ENCODE peak calls at places on chromosomes 7 and 10, in eight cellular contexts. J is dorsolateral prefrontal cortex, V is H7, I is colonic mucosa, N is skeletal muscle cell, A is cardiac muscle cell, G is A549, S is tibial artery. Y is an unnamed sample.

GRCh38 chr7:70634610-70635068 is 497.3 kb upstream of the GALNT17 start:
- DNase-seq in J (no peak), V (no peak), I (no peak), N (peak; percentile 89), A (no peak), G (no peak), S (no peak), Y (no peak)

GRCh38 chr10:6055929-6056328 is 6.2 kb downstream of the IL2RA start:
- DNase-seq in J (no peak), V (no peak), I (no peak), N (no peak), A (no peak), G (no peak), S (no peak), Y (no peak)

GRCh38 chr10:94500063-94500462 is 45.5 kb upstream of the HELLS start:
- DNase-seq in J (no peak), V (peak; percentile 6), I (no peak), N (no peak), A (no peak), G (no peak), S (no peak), Y (no peak)

GRCh38 chr7:3588341-3588740 is 287.3 kb downstream of the SDK1 start:
- DNase-seq in J (no peak), V (no peak), I (no peak), N (no peak), A (peak; percentile 70), G (no peak), S (no peak), Y (no peak)

GRCh38 chr10:132070724-132071123 is 5.0 kb downstream of the JAKMIP3 start:
- DNase-seq in J (peak; percentile 25), V (peak; percentile 10), I (no peak), N (no peak), A (no peak), G (no peak), S (no peak), Y (no peak)

GRCh38 chr7:1106063-1106782 is 18.3 kb downstream of the GPER1 start:
- DNase-seq in J (no peak), V (no peak), I (no peak), N (no peak), A (no peak), G (no peak), S (no peak), Y (no peak)

GRCh38 chr7:151700621-151701185 is 176.2 kb downstream of the PRKAG2 start:
- DNase-seq in J (no peak), V (no peak), I (no peak), N (peak; percentile 48), A (no peak), G (no peak), S (no peak), Y (no peak)

GRCh38 chr10:91642831-91643692 is 10.2 kb upstream of the PPP1R3C start:
- DNase-seq in J (no peak), V (no peak), I (no peak), N (peak; percentile 47), A (no peak), G (no peak), S (peak; percentile 79), Y (no peak)

GRCh38 chr10:30647089-30647488 is 17.5 kb upstream of the LYZL2 start:
- DNase-seq in J (no peak), V (no peak), I (no peak), N (no peak), A (no peak), G (no peak), S (no peak), Y (no peak)

GRCh38 chr10:38094923-38095574 is 912 bp downstream of the ZNF37A start:
- DNase-seq in J (no peak), V (peak; percentile 6), I (peak; percentile 19), N (no peak), A (no peak), G (peak; percentile 5), S (no peak), Y (no peak)

GRCh38 chr10:93749218-93749799 is 8.4 kb upstream of the LGI1 start:
- DNase-seq in J (no peak), V (no peak), I (peak; percentile 38), N (peak; percentile 10), A (no peak), G (no peak), S (no peak), Y (no peak)

GRCh38 chr7:2128601-2129375 is 104.0 kb downstream of the MAD1L1 start:
- DNase-seq in J (no peak), V (no peak), I (no peak), N (no peak), A (no peak), G (no peak), S (no peak), Y (no peak)

GRCh38 chr10:49488056-49488455 is 50.9 kb downstream of the ERCC6 start:
- DNase-seq in J (no peak), V (no peak), I (no peak), N (no peak), A (no peak), G (no peak), S (no peak), Y (no peak)

GRCh38 chr10:128869101-128869712 is 597.8 kb upstream of the MGMT start:
- DNase-seq in J (peak; percentile 14), V (no peak), I (no peak), N (no peak), A (no peak), G (no peak), S (no peak), Y (no peak)

GRCh38 chr10:111758593-111758992 is 425.0 kb downstream of the GPAM start:
- DNase-seq in J (no peak), V (no peak), I (no peak), N (no peak), A (no peak), G (no peak), S (no peak), Y (no peak)

GRCh38 chr10:79235765-79236755 is 111.2 kb upstream of the PPIF start:
- DNase-seq in J (no peak), V (peak; percentile 78), I (no peak), N (no peak), A (no peak), G (no peak), S (no peak), Y (no peak)

GRCh38 chr7:109751241-109751640 is 1181.6 kb downstream of the DNAJB9 start:
- DNase-seq in J (no peak), V (no peak), I (no peak), N (no peak), A (no peak), G (peak; percentile 34), S (no peak), Y (no peak)

GRCh38 chr10:76303682-76304316 is 872.4 kb downstream of the LRMDA start:
- DNase-seq in J (peak; percentile 65), V (peak; percentile 56), I (peak; percentile 64), N (peak; percentile 46), A (peak; percentile 92), G (peak; percentile 61), S (peak; percentile 85), Y (no peak)

GRCh38 chr10:100100651-100101525 is 19.2 kb upstream of the CPN1 start:
- DNase-seq in J (no peak), V (peak; percentile 62), I (no peak), N (no peak), A (no peak), G (peak; percentile 65), S (no peak), Y (peak; percentile 7)

GRCh38 chr7:49638166-49638565 is 135.3 kb upstream of the VWC2 start:
- DNase-seq in J (no peak), V (no peak), I (no peak), N (no peak), A (no peak), G (no peak), S (no peak), Y (no peak)

GRCh38 chr10:89204621-89205020 is 2.5 kb downstream of the CH25H start:
- DNase-seq in J (no peak), V (no peak), I (no peak), N (no peak), A (no peak), G (no peak), S (no peak), Y (no peak)

DNA sequence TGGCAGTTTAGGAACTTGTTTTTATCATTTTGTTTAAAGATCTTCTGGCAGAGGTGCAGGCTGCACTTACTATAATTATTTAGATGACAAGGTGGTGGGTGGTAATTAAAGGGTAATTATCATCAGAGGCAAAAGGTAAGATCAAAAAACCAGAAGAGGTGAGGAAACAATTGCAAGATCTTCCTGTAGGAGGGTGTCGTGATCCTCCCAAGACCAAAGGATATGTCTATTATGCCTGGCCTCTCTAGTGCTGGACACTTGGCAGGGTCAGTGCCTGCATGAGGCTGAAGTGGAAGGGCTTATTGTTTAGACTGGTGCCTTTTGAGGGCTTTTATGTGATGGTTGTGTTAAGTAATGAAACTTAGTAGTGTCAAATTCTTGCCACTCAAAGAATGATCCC is 1.8 kb upstream of the WAPL start:
- DNase-seq in J (no peak), V (peak; percentile 59), I (no peak), N (no peak), A (peak; percentile 51), G (peak; percentile 54), S (no peak), Y (no peak)
- H3K4me3 ChIP-seq in J (peak overlapping the region; percentile 96), V (no peak overlapping the region), I (no peak overlapping the region), N (no peak overlapping the region), A (peak overlapping the region; percentile 77), G (no peak overlapping the region), S (no peak overlapping the region), Y (peak overlapping the region; percentile 91)

GRCh38 chr7:30266686-30267085 is 17.7 kb upstream of the ZNRF2 start:
- DNase-seq in J (no peak), V (no peak), I (no peak), N (no peak), A (no peak), G (no peak), S (no peak), Y (no peak)
- H3K4me3 ChIP-seq in J (no peak overlapping the region), V (no peak overlapping the region), I (no peak overlapping the region), N (no peak overlapping the region), A (no peak overlapping the region), G (no peak overlapping the region), S (no peak overlapping the region), Y (no peak overlapping the region)

DNA sequence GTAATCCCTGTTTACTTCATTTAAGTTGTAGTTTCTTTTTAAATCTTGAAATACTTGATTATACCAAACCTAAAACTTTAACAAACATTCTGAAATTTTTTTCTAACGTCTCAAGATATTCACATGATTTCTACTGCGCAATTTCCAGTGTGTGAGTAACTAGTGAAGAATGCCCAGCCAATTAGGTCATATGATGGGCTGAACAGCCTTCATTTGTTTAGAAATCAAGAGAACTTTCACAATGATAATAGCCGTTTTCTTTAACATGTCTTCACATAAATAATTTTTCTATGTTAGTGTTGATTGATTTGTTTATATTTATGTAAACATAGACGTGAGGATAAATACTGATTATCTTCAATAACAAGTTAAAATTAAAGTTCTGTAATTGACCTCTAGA is 21.8 kb downstream of the STAM start:
- DNase-seq in J (no peak), V (no peak), I (no peak), N (peak; percentile 66), A (no peak), G (no peak), S (no peak), Y (peak; percentile 86)
- H3K4me3 ChIP-seq in J (peak overlapping the region; percentile 28), V (no peak overlapping the region), I (no peak overlapping the region), N (no peak overlapping the region), A (no peak overlapping the region), G (no peak overlapping the region), S (no peak overlapping the region), Y (no peak overlapping the region)

DNA sequence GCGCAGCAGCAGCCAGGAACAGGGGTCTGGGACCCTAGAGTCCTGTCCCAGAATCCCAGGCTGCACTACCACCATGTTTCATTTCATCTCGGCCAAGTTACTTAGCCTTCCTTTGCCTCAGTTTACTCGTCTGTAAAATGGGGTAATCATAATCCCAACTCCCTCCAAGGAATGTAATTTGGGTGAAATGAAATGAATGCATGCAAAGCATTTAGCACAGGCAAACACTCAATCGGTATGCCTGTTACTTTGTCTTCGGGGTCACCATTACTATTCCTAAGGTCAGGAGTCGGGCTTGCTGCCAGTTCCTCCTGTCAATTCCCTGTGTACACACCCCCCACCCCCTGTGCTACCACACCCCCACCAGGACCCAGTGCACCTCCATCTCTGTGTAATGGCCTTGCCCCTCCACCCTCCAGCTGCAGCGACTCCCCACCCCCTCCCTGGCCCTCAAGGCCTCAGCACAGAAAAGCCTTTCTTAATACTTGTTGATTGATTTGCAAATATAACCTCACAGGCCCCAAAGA is 1.7 kb downstream of the TNS3 start:
- DNase-seq in J (no peak), V (peak; percentile 68), I (peak; percentile 82), N (no peak), A (no peak), G (no peak), S (no peak), Y (no peak)
- H3K4me3 ChIP-seq in J (no peak overlapping the region), V (no peak overlapping the region), I (peak overlapping the region; percentile 67), N (peak overlapping the region; percentile 81), A (no peak overlapping the region), G (peak overlapping the region; percentile 83), S (peak overlapping the region; percentile 72), Y (peak overlapping the region; percentile 91)